ENCODE peak calls at places on chromosomes 16 and 17, in seven cellular contexts. One of them, this sample, is unnamed.

GRCh38 chr17:36485805-36486203 is 677 bp upstream of the ZNHIT3 start:
- DNase-seq in psoas muscle: no peak
- DNase-seq in fibroblast of lung: no peak
- DNase-seq in stomach: no peak
- DNase-seq in AG09309: no peak
- DNase-seq in thoracic aorta: no peak
- DNase-seq in HFF-Myc: no peak
- DNase-seq in this sample: no peak

GRCh38 chr16:24544640-24545039 is 5.3 kb downstream of the RBBP6 start:
- DNase-seq in psoas muscle: no peak
- DNase-seq in fibroblast of lung: peak; percentile 64
- DNase-seq in stomach: no peak
- DNase-seq in AG09309: no peak
- DNase-seq in thoracic aorta: no peak
- DNase-seq in HFF-Myc: no peak
- DNase-seq in this sample: no peak

GRCh38 chr17:17021194-17021863 is 20.9 kb upstream of the MPRIP start:
- DNase-seq in psoas muscle: peak; percentile 55
- DNase-seq in fibroblast of lung: peak; percentile 70
- DNase-seq in stomach: peak; percentile 81
- DNase-seq in AG09309: no peak
- DNase-seq in thoracic aorta: peak; percentile 72
- DNase-seq in HFF-Myc: no peak
- DNase-seq in this sample: no peak

GRCh38 chr16:50280932-50281331 is 14.6 kb downstream of the ADCY7 start:
- DNase-seq in psoas muscle: peak; percentile 29
- DNase-seq in fibroblast of lung: no peak
- DNase-seq in stomach: no peak
- DNase-seq in AG09309: no peak
- DNase-seq in thoracic aorta: no peak
- DNase-seq in HFF-Myc: no peak
- DNase-seq in this sample: no peak

GRCh38 chr17:77373298-77374169 is 232.8 kb downstream of the SEC14L1 start:
- DNase-seq in psoas muscle: peak; percentile 78
- DNase-seq in fibroblast of lung: no peak
- DNase-seq in stomach: peak; percentile 44
- DNase-seq in AG09309: no peak
- DNase-seq in thoracic aorta: no peak
- DNase-seq in HFF-Myc: no peak
- DNase-seq in this sample: no peak

GRCh38 chr16:21989141-21989540 is 11.8 kb downstream of the PDZD9 start:
- DNase-seq in psoas muscle: no peak
- DNase-seq in fibroblast of lung: no peak
- DNase-seq in stomach: no peak
- DNase-seq in AG09309: peak; percentile 17
- DNase-seq in thoracic aorta: no peak
- DNase-seq in HFF-Myc: no peak
- DNase-seq in this sample: no peak

GRCh38 chr17:21689604-21690003 is 2.7 kb upstream of the KCNJ18 start:
- DNase-seq in psoas muscle: no peak
- DNase-seq in fibroblast of lung: peak; percentile 81
- DNase-seq in stomach: no peak
- DNase-seq in AG09309: peak; percentile 49
- DNase-seq in thoracic aorta: peak; percentile 38
- DNase-seq in HFF-Myc: no peak
- DNase-seq in this sample: peak; percentile 0

GRCh38 chr16:14284371-14284770 is 213.3 kb downstream of the MRTFB start:
- DNase-seq in psoas muscle: no peak
- DNase-seq in fibroblast of lung: no peak
- DNase-seq in stomach: no peak
- DNase-seq in AG09309: no peak
- DNase-seq in thoracic aorta: no peak
- DNase-seq in HFF-Myc: no peak
- DNase-seq in this sample: no peak

GRCh38 chr17:35254107-35254802 is 11.4 kb downstream of the SLFN5 start:
- DNase-seq in psoas muscle: no peak
- DNase-seq in fibroblast of lung: peak; percentile 94
- DNase-seq in stomach: peak; percentile 54
- DNase-seq in AG09309: peak; percentile 89
- DNase-seq in thoracic aorta: peak; percentile 56
- DNase-seq in HFF-Myc: peak; percentile 85
- DNase-seq in this sample: peak; percentile 93

GRCh38 chr17:33145941-33146340 is 147.2 kb downstream of the ASIC2 start:
- DNase-seq in psoas muscle: no peak
- DNase-seq in fibroblast of lung: no peak
- DNase-seq in stomach: no peak
- DNase-seq in AG09309: no peak
- DNase-seq in thoracic aorta: no peak
- DNase-seq in HFF-Myc: no peak
- DNase-seq in this sample: no peak

GRCh38 chr17:20235747-20236146 is 226.6 kb downstream of the SPECC1 start:
- DNase-seq in psoas muscle: no peak
- DNase-seq in fibroblast of lung: no peak
- DNase-seq in stomach: no peak
- DNase-seq in AG09309: no peak
- DNase-seq in thoracic aorta: no peak
- DNase-seq in HFF-Myc: no peak
- DNase-seq in this sample: no peak

GRCh38 chr16:86335266-86336172 is 174.8 kb upstream of the FOXF1 start:
- DNase-seq in psoas muscle: no peak
- DNase-seq in fibroblast of lung: no peak
- DNase-seq in stomach: no peak
- DNase-seq in AG09309: no peak
- DNase-seq in thoracic aorta: no peak
- DNase-seq in HFF-Myc: no peak
- DNase-seq in this sample: no peak

GRCh38 chr17:67649891-67650290 is 67.8 kb upstream of the NOL11 start:
- DNase-seq in psoas muscle: no peak
- DNase-seq in fibroblast of lung: peak; percentile 45
- DNase-seq in stomach: no peak
- DNase-seq in AG09309: no peak
- DNase-seq in thoracic aorta: no peak
- DNase-seq in HFF-Myc: no peak
- DNase-seq in this sample: no peak

GRCh38 chr16:14284930-14285541 is 213.9 kb downstream of the MRTFB start:
- DNase-seq in psoas muscle: peak; percentile 83
- DNase-seq in fibroblast of lung: no peak
- DNase-seq in stomach: peak; percentile 67
- DNase-seq in AG09309: peak; percentile 23
- DNase-seq in thoracic aorta: no peak
- DNase-seq in HFF-Myc: no peak
- DNase-seq in this sample: no peak

GRCh38 chr17:1484586-1485310 is 7.7 kb downstream of the MYO1C start:
- DNase-seq in psoas muscle: peak; percentile 70
- DNase-seq in fibroblast of lung: peak; percentile 25
- DNase-seq in stomach: peak; percentile 69
- DNase-seq in AG09309: no peak
- DNase-seq in thoracic aorta: no peak
- DNase-seq in HFF-Myc: no peak
- DNase-seq in this sample: no peak

GRCh38 chr17:27481327-27481726 is 25.1 kb downstream of the KSR1 start:
- DNase-seq in psoas muscle: no peak
- DNase-seq in fibroblast of lung: no peak
- DNase-seq in stomach: no peak
- DNase-seq in AG09309: no peak
- DNase-seq in thoracic aorta: no peak
- DNase-seq in HFF-Myc: no peak
- DNase-seq in this sample: no peak

GRCh38 chr17:58334661-58335060 is 6.1 kb upstream of the TSPOAP1 start:
- DNase-seq in psoas muscle: no peak
- DNase-seq in fibroblast of lung: no peak
- DNase-seq in stomach: no peak
- DNase-seq in AG09309: no peak
- DNase-seq in thoracic aorta: no peak
- DNase-seq in HFF-Myc: no peak
- DNase-seq in this sample: no peak

GRCh38 chr17:72365857-72366415 is 245.1 kb downstream of the SOX9 start:
- DNase-seq in psoas muscle: no peak
- DNase-seq in fibroblast of lung: peak; percentile 86
- DNase-seq in stomach: no peak
- DNase-seq in AG09309: no peak
- DNase-seq in thoracic aorta: no peak
- DNase-seq in HFF-Myc: peak; percentile 97
- DNase-seq in this sample: no peak

GRCh38 chr17:80678621-80679020 is 134.0 kb downstream of the RPTOR start:
- DNase-seq in psoas muscle: no peak
- DNase-seq in fibroblast of lung: peak; percentile 91
- DNase-seq in stomach: no peak
- DNase-seq in AG09309: peak; percentile 47
- DNase-seq in thoracic aorta: no peak
- DNase-seq in HFF-Myc: no peak
- DNase-seq in this sample: no peak

GRCh38 chr16:84917492-84917891 is 93.8 kb downstream of the ZDHHC7 start:
- DNase-seq in psoas muscle: no peak
- DNase-seq in fibroblast of lung: no peak
- DNase-seq in stomach: no peak
- DNase-seq in AG09309: no peak
- DNase-seq in thoracic aorta: no peak
- DNase-seq in HFF-Myc: no peak
- DNase-seq in this sample: no peak

GRCh38 chr17:29238133-29238850 is 8.4 kb upstream of the CRYBA1 start:
- DNase-seq in psoas muscle: no peak
- DNase-seq in fibroblast of lung: peak; percentile 76
- DNase-seq in stomach: no peak
- DNase-seq in AG09309: no peak
- DNase-seq in thoracic aorta: no peak
- DNase-seq in HFF-Myc: no peak
- DNase-seq in this sample: no peak

GRCh38 chr17:76083536-76083935 is 4.6 kb downstream of the ZACN start:
- DNase-seq in psoas muscle: no peak
- DNase-seq in fibroblast of lung: no peak
- DNase-seq in stomach: no peak
- DNase-seq in AG09309: no peak
- DNase-seq in thoracic aorta: no peak
- DNase-seq in HFF-Myc: no peak
- DNase-seq in this sample: no peak

GRCh38 chr16:3637371-3637923 is 17.0 kb upstream of the DNASE1 start:
- DNase-seq in psoas muscle: no peak
- DNase-seq in fibroblast of lung: no peak
- DNase-seq in stomach: peak; percentile 25
- DNase-seq in AG09309: no peak
- DNase-seq in thoracic aorta: no peak
- DNase-seq in HFF-Myc: no peak
- DNase-seq in this sample: no peak

GRCh38 chr16:89095401-89095974 is 1.8 kb downstream of the ACSF3 start:
- DNase-seq in psoas muscle: no peak
- DNase-seq in fibroblast of lung: no peak
- DNase-seq in stomach: no peak
- DNase-seq in AG09309: no peak
- DNase-seq in thoracic aorta: no peak
- DNase-seq in HFF-Myc: no peak
- DNase-seq in this sample: no peak

GRCh38 chr17:83067071-83067717 is 12.2 kb upstream of the METRNL start:
- DNase-seq in psoas muscle: peak; percentile 48
- DNase-seq in fibroblast of lung: no peak
- DNase-seq in stomach: peak; percentile 24
- DNase-seq in AG09309: no peak
- DNase-seq in thoracic aorta: peak; percentile 0
- DNase-seq in HFF-Myc: no peak
- DNase-seq in this sample: no peak

GRCh38 chr17:10754109-10754508 is 24.3 kb upstream of the TMEM220 start:
- DNase-seq in psoas muscle: no peak
- DNase-seq in fibroblast of lung: no peak
- DNase-seq in stomach: peak; percentile 74
- DNase-seq in AG09309: no peak
- DNase-seq in thoracic aorta: no peak
- DNase-seq in HFF-Myc: no peak
- DNase-seq in this sample: no peak

GRCh38 chr17:59381716-59382570 is 50.5 kb downstream of the YPEL2 start:
- DNase-seq in psoas muscle: no peak
- DNase-seq in fibroblast of lung: no peak
- DNase-seq in stomach: peak; percentile 71
- DNase-seq in AG09309: no peak
- DNase-seq in thoracic aorta: no peak
- DNase-seq in HFF-Myc: no peak
- DNase-seq in this sample: no peak

GRCh38 chr16:8959921-8960787 is 3.6 kb downstream of the USP7 start:
- DNase-seq in psoas muscle: no peak
- DNase-seq in fibroblast of lung: peak; percentile 40
- DNase-seq in stomach: no peak
- DNase-seq in AG09309: no peak
- DNase-seq in thoracic aorta: no peak
- DNase-seq in HFF-Myc: no peak
- DNase-seq in this sample: no peak

GRCh38 chr16:85136213-85136704 is 24.0 kb upstream of the CIBAR2 start:
- DNase-seq in psoas muscle: no peak
- DNase-seq in fibroblast of lung: no peak
- DNase-seq in stomach: no peak
- DNase-seq in AG09309: no peak
- DNase-seq in thoracic aorta: no peak
- DNase-seq in HFF-Myc: no peak
- DNase-seq in this sample: no peak

DNA sequence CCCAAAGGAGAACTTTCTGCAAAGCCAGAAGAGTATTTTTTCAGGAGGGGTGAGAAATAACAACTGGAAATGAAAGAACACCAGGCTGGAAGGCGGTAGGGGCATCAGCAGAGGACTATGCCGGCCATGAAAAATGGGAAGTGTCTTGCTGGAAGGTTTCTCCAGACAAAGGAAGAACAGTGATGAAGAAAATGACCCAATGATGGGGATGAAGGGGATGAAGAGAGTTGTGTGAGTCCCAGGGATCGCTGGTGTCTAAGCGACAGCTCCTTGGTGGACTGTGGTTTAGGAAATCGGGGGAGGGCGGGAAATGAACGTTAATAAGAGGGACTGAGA is 623 bp downstream of the TTLL6 start:
- DNase-seq in psoas muscle: no peak
- DNase-seq in fibroblast of lung: no peak
- DNase-seq in stomach: no peak
- DNase-seq in AG09309: no peak
- DNase-seq in thoracic aorta: no peak
- DNase-seq in HFF-Myc: no peak
- DNase-seq in this sample: no peak
- H3K4me3 ChIP-seq in psoas muscle: peak overlapping the region; percentile 59
- H3K4me3 ChIP-seq in fibroblast of lung: peak overlapping the region; percentile 25
- H3K4me3 ChIP-seq in stomach: peak overlapping the region; percentile 56
- H3K4me3 ChIP-seq in AG09309: no peak overlapping the region
- H3K4me3 ChIP-seq in thoracic aorta: peak overlapping the region; percentile 60
- H3K4me3 ChIP-seq in HFF-Myc: peak overlapping the region; percentile 26
- H3K4me3 ChIP-seq in this sample: peak overlapping the region; percentile 53

GRCh38 chr17:49841548-49841947 is 6.3 kb downstream of the TAC4 start:
- DNase-seq in psoas muscle: no peak
- DNase-seq in fibroblast of lung: no peak
- DNase-seq in stomach: no peak
- DNase-seq in AG09309: no peak
- DNase-seq in thoracic aorta: no peak
- DNase-seq in HFF-Myc: no peak
- DNase-seq in this sample: no peak
- TF ChIP-seq CTCF in psoas muscle: no peak
- TF ChIP-seq CTCF in fibroblast of lung: no peak
- TF ChIP-seq CTCF in stomach: no peak
- TF ChIP-seq CTCF in AG09309: no peak
- TF ChIP-seq CTCF in thoracic aorta: no peak
- TF ChIP-seq CTCF in HFF-Myc: peak; percentile 16
- TF ChIP-seq CTCF in this sample: peak; percentile 47

GRCh38 chr17:74860229-74860998 is 729 bp upstream of the GRIN2C start:
- DNase-seq in psoas muscle: no peak
- DNase-seq in fibroblast of lung: no peak
- DNase-seq in stomach: no peak
- DNase-seq in AG09309: no peak
- DNase-seq in thoracic aorta: no peak
- DNase-seq in HFF-Myc: no peak
- DNase-seq in this sample: no peak
- H3K4me3 ChIP-seq in psoas muscle: peak overlapping the region; percentile 56
- H3K4me3 ChIP-seq in fibroblast of lung: no peak overlapping the region
- H3K4me3 ChIP-seq in stomach: peak overlapping the region; percentile 45
- H3K4me3 ChIP-seq in AG09309: no peak overlapping the region
- H3K4me3 ChIP-seq in thoracic aorta: peak overlapping the region; percentile 61
- H3K4me3 ChIP-seq in HFF-Myc: no peak overlapping the region
- H3K4me3 ChIP-seq in this sample: no peak overlapping the region

GRCh38 chr17:43212641-43213490 is 1.2 kb downstream of the TMEM106A start:
- DNase-seq in psoas muscle: no peak
- DNase-seq in fibroblast of lung: peak; percentile 4
- DNase-seq in stomach: no peak
- DNase-seq in AG09309: no peak
- DNase-seq in thoracic aorta: no peak
- DNase-seq in HFF-Myc: no peak
- DNase-seq in this sample: no peak
- TF ChIP-seq CTCF in psoas muscle: no peak
- TF ChIP-seq CTCF in fibroblast of lung: no peak
- TF ChIP-seq CTCF in stomach: no peak
- TF ChIP-seq CTCF in AG09309: no peak
- TF ChIP-seq CTCF in thoracic aorta: no peak
- TF ChIP-seq CTCF in HFF-Myc: no peak
- TF ChIP-seq CTCF in this sample: no peak

This sample was measured in epithelial cell of proximal tubule.